ENCODE peak calls at places on chromosome 13, in ten cellular contexts. O is fibroblast of the aortic adventitia, Z is endodermal cell, X is NB4, Q is cardiac fibroblast, E is AG10803, R is fibroblast of lung, S is choroid plexus epithelial cell, J is body of pancreas, V is progenitor cell of endocrine pancreas. G is an unnamed sample.

GRCh38 chr13:99357149-99357596 is 50.0 kb upstream of the GPR183 start:
- DNase-seq in O (peak; percentile 81), Z (no peak), X (no peak), Q (peak; percentile 82), E (peak; percentile 20), R (peak; percentile 89), S (peak; percentile 70), J (no peak), V (no peak), G (no peak)

GRCh38 chr13:95624020-95624419 is 20.5 kb downstream of the DZIP1 start:
- DNase-seq in O (peak; percentile 73), Z (peak; percentile 63), X (peak; percentile 69), Q (peak; percentile 78), E (peak; percentile 67), R (peak; percentile 52), S (peak; percentile 82), J (peak; percentile 37), V (no peak), G (no peak)

GRCh38 chr13:51047434-51048165 is 63.5 kb downstream of the C13orf42 start:
- DNase-seq in O (no peak), Z (peak; percentile 14), X (peak; percentile 41), Q (no peak), E (no peak), R (no peak), S (no peak), J (no peak), V (no peak), G (no peak)

GRCh38 chr13:32159147-32159869 is 127.7 kb downstream of the FRY start:
- DNase-seq in O (peak; percentile 52), Z (no peak), X (no peak), Q (peak; percentile 33), E (no peak), R (no peak), S (peak; percentile 11), J (no peak), V (no peak), G (no peak)

GRCh38 chr13:102912599-102912998 is 66.8 kb downstream of the ERCC5 start:
- DNase-seq in O (no peak), Z (no peak), X (no peak), Q (no peak), E (no peak), R (no peak), S (no peak), J (no peak), V (no peak), G (no peak)

GRCh38 chr13:33183431-33184130 is 102.0 kb downstream of the STARD13 start:
- DNase-seq in O (no peak), Z (no peak), X (no peak), Q (no peak), E (peak; percentile 81), R (peak; percentile 88), S (peak; percentile 70), J (no peak), V (no peak), G (no peak)

GRCh38 chr13:65597839-65598818 is 1632.0 kb downstream of the PCDH9 start:
- DNase-seq in O (peak; percentile 75), Z (peak; percentile 53), X (no peak), Q (peak; percentile 94), E (peak; percentile 90), R (peak; percentile 93), S (peak; percentile 93), J (no peak), V (no peak), G (no peak)

GRCh38 chr13:95870421-95870820 is 182.8 kb downstream of the UGGT2 start:
- DNase-seq in O (no peak), Z (no peak), X (no peak), Q (no peak), E (no peak), R (no peak), S (no peak), J (no peak), V (no peak), G (no peak)

GRCh38 chr13:70362820-70363219 is 254.6 kb upstream of the KLHL1 start:
- DNase-seq in O (no peak), Z (no peak), X (no peak), Q (no peak), E (no peak), R (no peak), S (no peak), J (no peak), V (no peak), G (no peak)

GRCh38 chr13:113410472-113411201 is 42.7 kb downstream of the ADPRHL1 start:
- DNase-seq in O (peak; percentile 41), Z (no peak), X (peak; percentile 88), Q (peak; percentile 27), E (peak; percentile 78), R (peak; percentile 87), S (peak; percentile 56), J (no peak), V (no peak), G (no peak)

GRCh38 chr13:102580552-102581169 is 16.1 kb upstream of the TPP2 start:
- DNase-seq in O (peak; percentile 87), Z (peak; percentile 68), X (peak; percentile 79), Q (peak; percentile 83), E (peak; percentile 74), R (peak; percentile 49), S (peak; percentile 90), J (peak; percentile 18), V (no peak), G (no peak)

GRCh38 chr13:71252191-71252704 is 614.8 kb downstream of the DACH1 start:
- DNase-seq in O (no peak), Z (no peak), X (peak; percentile 35), Q (peak; percentile 27), E (no peak), R (no peak), S (peak; percentile 40), J (no peak), V (no peak), G (no peak)

GRCh38 chr13:46575843-46576242 is 22.9 kb downstream of the LRCH1 start:
- DNase-seq in O (peak; percentile 96), Z (no peak), X (no peak), Q (peak; percentile 90), E (peak; percentile 93), R (peak; percentile 97), S (peak; percentile 62), J (no peak), V (no peak), G (no peak)

GRCh38 chr13:41864658-41865057 is 96.3 kb downstream of the VWA8 start:
- DNase-seq in O (no peak), Z (no peak), X (peak; percentile 88), Q (peak; percentile 34), E (peak; percentile 37), R (no peak), S (peak; percentile 64), J (no peak), V (no peak), G (no peak)

GRCh38 chr13:112057736-112058518 is 9.0 kb upstream of the SOX1 start:
- DNase-seq in O (no peak), Z (peak; percentile 68), X (no peak), Q (no peak), E (no peak), R (no peak), S (no peak), J (no peak), V (peak; percentile 57), G (no peak)

GRCh38 chr13:92573467-92574057 is 653.0 kb upstream of the GPC6 start:
- DNase-seq in O (peak; percentile 9), Z (peak; percentile 73), X (peak; percentile 49), Q (peak; percentile 43), E (peak; percentile 2), R (peak; percentile 33), S (peak; percentile 62), J (no peak), V (no peak), G (no peak)

GRCh38 chr13:95893861-95894260 is 159.3 kb downstream of the UGGT2 start:
- DNase-seq in O (no peak), Z (no peak), X (no peak), Q (no peak), E (no peak), R (no peak), S (no peak), J (no peak), V (no peak), G (no peak)

DNA sequence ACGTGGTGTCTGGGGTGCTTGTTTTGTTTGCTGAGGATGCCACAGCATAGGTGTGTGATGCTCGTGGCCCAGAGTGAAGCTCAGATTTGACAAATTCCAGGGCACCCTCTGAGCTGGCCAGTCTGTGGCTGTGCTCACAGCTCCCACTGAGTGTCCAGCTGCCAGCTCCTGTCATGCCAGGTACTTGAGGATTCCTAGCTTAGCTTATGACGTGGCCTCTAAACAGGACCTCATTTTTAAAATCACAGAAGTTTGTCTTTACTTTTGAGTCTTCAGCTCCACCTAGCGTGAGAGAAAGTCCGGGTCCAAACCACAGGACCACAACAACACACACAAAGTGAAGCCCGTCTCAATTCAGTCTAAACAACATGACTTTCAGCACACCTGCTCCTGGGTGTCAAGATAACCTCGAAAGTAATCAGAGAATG is 117.3 kb downstream of the RAB20 start:
- DNase-seq in O (peak; percentile 61), Z (no peak), X (peak; percentile 59), Q (peak; percentile 49), E (peak; percentile 47), R (peak; percentile 50), S (peak; percentile 89), J (no peak), V (no peak), G (no peak)
- TF ChIP-seq CTCF in O (peak; percentile 41), Z (no peak), X (peak; percentile 36), Q (peak; percentile 41), E (peak; percentile 55), R (peak; percentile 42), S (peak; percentile 74), J (no peak), V (no peak), G (no peak)

DNA sequence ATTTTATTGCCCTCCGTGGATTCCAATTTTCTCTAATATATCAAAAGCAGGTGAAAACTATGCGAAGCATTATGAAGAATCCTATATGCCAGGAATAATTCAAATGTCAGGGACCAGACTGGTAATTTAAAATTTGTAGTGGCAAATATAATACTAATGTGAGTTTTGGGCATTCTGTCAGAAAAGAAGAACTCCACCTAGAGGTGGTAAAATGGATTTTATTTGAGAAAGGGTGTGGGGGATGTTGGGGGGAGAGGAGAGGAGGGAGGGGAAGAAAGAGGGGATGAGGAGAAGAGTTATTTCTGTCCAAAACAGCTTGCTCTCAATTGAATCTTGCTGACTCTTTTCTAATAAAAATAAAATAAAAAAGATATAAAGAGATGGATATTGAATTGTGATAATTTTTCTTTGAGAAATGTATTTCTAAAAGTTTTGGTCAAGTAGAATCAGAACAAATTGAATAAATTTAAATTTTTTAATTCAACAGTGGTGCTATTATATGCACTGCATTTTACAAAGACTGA is 929.3 kb upstream of the SLITRK5 start:
- DNase-seq in O (no peak), Z (no peak), X (peak; percentile 6), Q (no peak), E (no peak), R (no peak), S (peak; percentile 25), J (no peak), V (no peak), G (no peak)
- TF ChIP-seq CTCF in O (no peak), Z (peak; percentile 58), X (no peak), Q (no peak), E (no peak), R (no peak), S (peak; percentile 44), J (no peak), V (peak; percentile 27), G (peak; percentile 7)

GRCh38 chr13:64154514-64154913 is 2738.9 kb upstream of the PCDH20 start:
- DNase-seq in O (peak; percentile 71), Z (no peak), X (peak; percentile 4), Q (peak; percentile 55), E (peak; percentile 28), R (peak; percentile 34), S (peak; percentile 67), J (no peak), V (no peak), G (no peak)
- TF ChIP-seq CTCF in O (peak; percentile 44), Z (peak; percentile 67), X (no peak), Q (peak; percentile 37), E (peak; percentile 48), R (no peak), S (peak; percentile 55), J (no peak), V (no peak), G (peak; percentile 8)

GRCh38 chr13:101149735-101150380 is 266.4 kb downstream of the NALCN start:
- DNase-seq in O (peak; percentile 59), Z (peak; percentile 76), X (peak; percentile 29), Q (peak; percentile 30), E (peak; percentile 77), R (peak; percentile 41), S (peak; percentile 84), J (no peak), V (no peak), G (no peak)
- TF ChIP-seq CTCF in O (peak; percentile 44), Z (peak; percentile 64), X (no peak), Q (peak; percentile 48), E (peak; percentile 53), R (peak; percentile 39), S (peak; percentile 72), J (no peak), V (peak; percentile 43), G (peak; percentile 5)